ENCODE peak calls at places on chromosomes 7 and 10, in six cellular contexts. J, E, F, D, G and W are unnamed samples.

GRCh38 chr10:43225004-43225786 is 41.7 kb downstream of the RASGEF1A start:
- DNase-seq in J (no peak), E (no peak), F (no peak), D (peak), G (no peak), W (no peak)

GRCh38 chr7:129517931-129518330 is 15.6 kb downstream of the SMKR1 start:
- DNase-seq in J (no peak), E (no peak), F (no peak), D (no peak), G (no peak), W (no peak)

GRCh38 chr7:48016641-48017040 is 12.3 kb downstream of the SUN3 start:
- DNase-seq in J (no peak), E (no peak), F (no peak), D (no peak), G (no peak), W (no peak)

GRCh38 chr10:62084434-62084833 is 182.9 kb downstream of the ARID5B start:
- DNase-seq in J (no peak), E (no peak), F (no peak), D (no peak), G (no peak), W (no peak)

GRCh38 chr7:88396295-88396947 is 89.7 kb upstream of the STEAP4 start:
- DNase-seq in J (no peak), E (no peak), F (no peak), D (no peak), G (no peak), W (no peak)

GRCh38 chr7:80957226-80957625 is 38.4 kb upstream of the SEMA3C start:
- DNase-seq in J (no peak), E (no peak), F (no peak), D (no peak), G (no peak), W (no peak)

GRCh38 chr10:91493313-91493712 is 83.2 kb downstream of the HECTD2 start:
- DNase-seq in J (no peak), E (peak), F (no peak), D (no peak), G (no peak), W (no peak)

GRCh38 chr7:24024689-24025088 is 259.3 kb upstream of the NPY start:
- DNase-seq in J (no peak), E (no peak), F (no peak), D (no peak), G (no peak), W (peak)

GRCh38 chr7:100706672-100707311 is 871 bp downstream of the POP7 start:
- DNase-seq in J (no peak), E (no peak), F (no peak), D (no peak), G (no peak), W (peak)

GRCh38 chr10:2978111-2978510 is 89.2 kb upstream of the PFKP start:
- DNase-seq in J (no peak), E (peak), F (peak), D (no peak), G (no peak), W (no peak)

GRCh38 chr10:29598861-29599311 is 35.9 kb downstream of the SVIL start:
- DNase-seq in J (no peak), E (peak), F (no peak), D (no peak), G (no peak), W (no peak)

DNA sequence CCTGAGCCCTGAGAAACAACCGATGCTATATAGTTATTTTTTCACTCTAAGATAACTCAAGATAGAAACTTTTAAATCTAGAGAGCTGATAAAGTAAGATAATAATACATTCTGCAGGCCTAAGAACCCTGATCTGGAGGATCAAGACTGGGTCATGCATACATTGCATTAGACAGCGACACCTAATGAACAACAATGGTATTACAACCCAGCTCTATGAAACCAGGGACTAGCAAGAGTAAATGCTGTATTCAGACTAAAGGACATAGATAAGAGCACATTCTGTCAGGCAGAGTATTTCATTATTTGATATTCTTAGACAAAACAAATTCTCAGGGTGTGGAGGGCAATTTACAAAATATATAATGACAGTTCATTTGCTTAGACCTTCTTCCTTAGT is 148.6 kb downstream of the GRK5 start:
- DNase-seq in J (no peak), E (no peak), F (no peak), D (no peak), G (no peak), W (no peak)
- TF ChIP-seq CTCF in J (peak), E (peak), F (no peak), D (no peak), G (peak), W (peak)

DNA sequence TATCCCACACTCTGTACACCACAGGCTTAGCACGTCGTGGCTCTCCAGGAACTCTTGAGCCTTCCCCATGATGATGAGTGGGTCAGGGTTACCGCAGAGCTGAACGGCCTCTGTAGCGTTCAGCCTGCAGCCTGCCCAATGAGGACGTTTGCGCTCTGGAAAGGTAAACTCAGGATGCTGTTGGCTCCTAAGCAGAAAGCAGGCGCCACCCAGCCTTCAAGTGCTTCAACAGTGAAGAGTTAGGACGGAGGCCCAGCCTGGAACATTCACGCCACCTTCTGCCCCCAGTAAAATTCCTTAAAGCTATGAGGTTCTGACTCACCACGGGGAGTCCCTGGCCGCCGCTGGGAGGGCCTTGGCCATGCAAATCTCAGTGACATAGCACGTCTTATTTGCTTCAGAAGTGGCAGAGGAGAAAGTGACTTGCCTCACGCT is 161.5 kb upstream of the SH2B2 start:
- DNase-seq in J (no peak), E (peak), F (no peak), D (peak), G (no peak), W (peak)
- TF ChIP-seq CTCF in J (no peak), E (peak), F (no peak), D (peak), G (no peak), W (no peak)

DNA sequence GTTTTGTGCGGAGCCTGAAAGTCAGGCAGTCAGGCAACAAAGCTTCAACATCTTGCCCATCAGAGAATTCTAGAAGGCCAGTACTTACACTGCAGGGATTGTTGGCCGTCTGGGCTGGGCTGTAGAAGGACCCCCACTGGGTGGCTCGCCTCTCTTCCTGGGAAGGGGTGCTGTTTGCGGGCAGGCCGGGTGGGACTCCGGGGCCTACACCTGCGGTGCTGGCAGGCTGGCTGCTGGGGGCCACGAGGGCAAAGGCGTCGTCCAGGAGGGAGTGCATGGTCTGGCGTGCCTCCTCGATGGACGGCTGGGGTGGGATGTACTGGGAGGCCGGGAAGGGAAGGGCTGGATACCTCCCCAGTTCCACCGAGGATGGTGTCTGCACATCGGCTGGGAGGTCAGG is 63.1 kb upstream of the ATP6V0A4 start:
- DNase-seq in J (no peak), E (no peak), F (no peak), D (no peak), G (no peak), W (no peak)
- TF ChIP-seq CTCF in J (no peak), E (no peak), F (no peak), D (no peak), G (no peak), W (no peak)

GRCh38 chr7:513521-514166 is 6.0 kb downstream of the PDGFA start:
- DNase-seq in J (no peak), E (peak), F (no peak), D (no peak), G (no peak), W (no peak)
- TF ChIP-seq CTCF in J (no peak), E (peak), F (no peak), D (no peak), G (no peak), W (no peak)

GRCh38 chr7:140726304-140726703 is 29.8 kb downstream of the NDUFB2 start:
- DNase-seq in J (no peak), E (peak), F (no peak), D (no peak), G (no peak), W (no peak)
- TF ChIP-seq CTCF in J (peak), E (peak), F (peak), D (no peak), G (peak), W (peak)

GRCh38 chr10:88820990-88821389 is 18.5 kb downstream of the LIPM start:
- DNase-seq in J (no peak), E (peak), F (no peak), D (no peak), G (no peak), W (no peak)

GRCh38 chr10:88819290-88819689 is 16.8 kb downstream of the LIPM start:
- DNase-seq in J (no peak), E (peak), F (no peak), D (no peak), G (no peak), W (no peak)
- TF ChIP-seq CTCF in J (no peak), E (no peak), F (no peak), D (no peak), G (no peak), W (no peak)